ENCODE peak calls at places on chromosomes 7 and 10, in nine cellular contexts. T is mesothelial cell of epicardium, X is heart left ventricle, Z is brain microvascular endothelial cell, G is tibial artery, S is epithelial cell of esophagus, B is ascending aorta, A is kidney, U is AG04450. H is an unnamed sample.
A peak's percentile ranks its signal among the peaks of the same experiment; 100 is the strongest.

GRCh38 chr10:100728928-100729876 is 16.2 kb upstream of the PAX2 start:
- DNase-seq in T (no peak), X (no peak), Z (no peak), G (no peak), S (peak; percentile 30), B (no peak), A (peak; percentile 89), U (no peak), H (no peak)

GRCh38 chr10:59240581-59241183 is 64.2 kb downstream of the PHYHIPL start:
- DNase-seq in T (no peak), X (no peak), Z (peak; percentile 20), G (no peak), S (peak; percentile 53), B (no peak), A (no peak), U (peak; percentile 21), H (peak; percentile 56)

GRCh38 chr10:76244061-76244686 is 812.8 kb downstream of the LRMDA start:
- DNase-seq in T (no peak), X (no peak), Z (no peak), G (no peak), S (no peak), B (no peak), A (no peak), U (no peak), H (no peak)

GRCh38 chr7:1914321-1914720 is 244.2 kb downstream of the ELFN1 start:
- DNase-seq in T (no peak), X (peak; percentile 51), Z (no peak), G (no peak), S (no peak), B (no peak), A (peak; percentile 88), U (no peak), H (no peak)

GRCh38 chr10:988667-989545 is 672 bp downstream of the GTPBP4 start:
- DNase-seq in T (no peak), X (no peak), Z (no peak), G (no peak), S (peak; percentile 54), B (no peak), A (no peak), U (no peak), H (peak; percentile 19)

GRCh38 chr10:45410489-45410806 is 36.4 kb downstream of the ALOX5 start:
- DNase-seq in T (no peak), X (no peak), Z (no peak), G (no peak), S (no peak), B (no peak), A (no peak), U (no peak), H (no peak)

GRCh38 chr10:124725171-124725631 is 19.0 kb downstream of the FAM53B start:
- DNase-seq in T (no peak), X (no peak), Z (no peak), G (peak; percentile 17), S (no peak), B (no peak), A (peak; percentile 41), U (no peak), H (no peak)

GRCh38 chr10:12613144-12613543 is 263.8 kb downstream of the CAMK1D start:
- DNase-seq in T (no peak), X (no peak), Z (no peak), G (no peak), S (no peak), B (no peak), A (no peak), U (no peak), H (no peak)

GRCh38 chr7:51263631-51264484 is 52.8 kb downstream of the COBL start:
- DNase-seq in T (no peak), X (no peak), Z (no peak), G (no peak), S (peak; percentile 49), B (no peak), A (no peak), U (no peak), H (no peak)

GRCh38 chr7:732094-732541 is 5.0 kb upstream of the PRKAR1B start:
- DNase-seq in T (no peak), X (peak; percentile 48), Z (peak; percentile 24), G (no peak), S (peak; percentile 55), B (no peak), A (no peak), U (no peak), H (peak; percentile 72)

GRCh38 chr10:24938525-24938924 is 13.9 kb downstream of the PRTFDC1 start:
- DNase-seq in T (no peak), X (no peak), Z (no peak), G (no peak), S (no peak), B (no peak), A (no peak), U (no peak), H (no peak)

GRCh38 chr7:79732535-79732934 is 279.1 kb upstream of the MAGI2 start:
- DNase-seq in T (no peak), X (no peak), Z (no peak), G (no peak), S (no peak), B (no peak), A (no peak), U (no peak), H (no peak)
- TF ChIP-seq CTCF in T (no peak), X (no peak), Z (no peak), G (no peak), S (no peak), B (no peak), A (no peak), U (no peak), H (no peak)

GRCh38 chr10:18406136-18406535 is 245.3 kb downstream of the NSUN6 start:
- DNase-seq in T (no peak), X (no peak), Z (no peak), G (no peak), S (no peak), B (no peak), A (no peak), U (no peak), H (peak; percentile 14)
- TF ChIP-seq CTCF in T (no peak), X (no peak), Z (no peak), G (no peak), S (no peak), B (no peak), A (no peak), U (no peak), H (no peak)

GRCh38 chr10:98539578-98539977 is 92.8 kb upstream of the HPS1 start:
- DNase-seq in T (no peak), X (no peak), Z (no peak), G (no peak), S (no peak), B (no peak), A (no peak), U (no peak), H (no peak)

GRCh38 chr10:98534046-98534445 is 87.3 kb upstream of the HPS1 start:
- DNase-seq in T (no peak), X (no peak), Z (no peak), G (no peak), S (no peak), B (no peak), A (no peak), U (no peak), H (no peak)

DNA sequence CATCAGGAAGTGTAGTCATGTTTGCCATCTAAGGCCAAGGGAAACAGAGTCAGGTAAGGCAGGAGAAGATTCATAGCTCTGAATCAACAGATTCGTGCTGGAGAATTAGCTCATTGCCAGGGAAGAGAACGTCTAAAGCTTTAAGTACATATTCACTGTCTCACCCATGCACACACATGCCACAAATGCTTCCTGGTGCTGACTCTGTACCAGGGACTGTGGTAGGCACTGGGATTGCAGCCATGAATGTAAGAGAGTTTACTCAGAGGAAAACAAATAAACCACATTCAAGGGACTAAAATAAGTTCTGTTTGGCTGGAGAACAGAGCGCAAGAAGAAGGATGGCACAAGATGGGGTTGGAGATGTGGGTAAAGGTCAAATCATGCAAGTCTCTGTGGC is 89.8 kb upstream of the HPS1 start:
- DNase-seq in T (no peak), X (no peak), Z (no peak), G (no peak), S (peak; percentile 54), B (no peak), A (no peak), U (no peak), H (peak; percentile 25)
- TF ChIP-seq CTCF in T (no peak), X (no peak), Z (no peak), G (no peak), S (peak; percentile 25), B (no peak), A (no peak), U (no peak), H (no peak)

GRCh38 chr7:91043924-91044660 is 220.1 kb upstream of the FZD1 start:
- DNase-seq in T (no peak), X (no peak), Z (no peak), G (no peak), S (no peak), B (no peak), A (no peak), U (no peak), H (no peak)

GRCh38 chr7:91047636-91048035 is 216.6 kb upstream of the FZD1 start:
- DNase-seq in T (no peak), X (no peak), Z (no peak), G (no peak), S (no peak), B (no peak), A (no peak), U (no peak), H (no peak)

GRCh38 chr7:91043181-91043580 is 221.1 kb upstream of the FZD1 start:
- DNase-seq in T (no peak), X (no peak), Z (no peak), G (no peak), S (no peak), B (no peak), A (no peak), U (no peak), H (no peak)

GRCh38 chr7:91045626-91046025 is 218.6 kb upstream of the FZD1 start:
- DNase-seq in T (no peak), X (no peak), Z (no peak), G (no peak), S (no peak), B (no peak), A (no peak), U (no peak), H (no peak)

GRCh38 chr7:91046322-91047088 is 217.7 kb upstream of the FZD1 start:
- DNase-seq in T (no peak), X (no peak), Z (no peak), G (no peak), S (no peak), B (no peak), A (no peak), U (no peak), H (no peak)
- TF ChIP-seq CTCF in T (peak; percentile 52), X (no peak), Z (peak; percentile 7), G (no peak), S (no peak), B (peak; percentile 19), A (peak; percentile 12), U (peak; percentile 39), H (peak; percentile 37)

GRCh38 chr7:99352247-99352646 is 22.3 kb upstream of the ARPC1B start:
- DNase-seq in T (no peak), X (no peak), Z (no peak), G (no peak), S (no peak), B (no peak), A (no peak), U (no peak), H (no peak)

GRCh38 chr7:99357701-99358490 is 16.6 kb upstream of the ARPC1B start:
- DNase-seq in T (no peak), X (no peak), Z (no peak), G (no peak), S (no peak), B (no peak), A (peak; percentile 52), U (no peak), H (no peak)

GRCh38 chr7:99359465-99360154 is 14.9 kb upstream of the ARPC1B start:
- DNase-seq in T (no peak), X (no peak), Z (no peak), G (no peak), S (no peak), B (no peak), A (peak; percentile 46), U (no peak), H (no peak)

GRCh38 chr7:99355098-99355497 is 19.4 kb upstream of the ARPC1B start:
- DNase-seq in T (no peak), X (no peak), Z (no peak), G (no peak), S (no peak), B (no peak), A (no peak), U (no peak), H (no peak)
- TF ChIP-seq CTCF in T (no peak), X (no peak), Z (no peak), G (no peak), S (no peak), B (no peak), A (no peak), U (no peak), H (no peak)